ENCODE peak calls at places on chromosomes 7 and 10, in four cellular contexts. W, E, C and Z are unnamed samples. For H3K9me3, the result is how much of the 10 kb centered on the place peaks cover.

GRCh38 chr10:132656283-132657126 is 118.9 kb downstream of the INPP5A start:
- DNase-seq in C (no peak), E (no peak), W (no peak), Z (no peak)

GRCh38 chr10:48924988-48925387 is 14.7 kb downstream of the LRRC18 start:
- DNase-seq in C (no peak), W (no peak), E (no peak), Z (no peak)

GRCh38 chr10:45425628-45426563 is 51.9 kb downstream of the ALOX5 start:
- DNase-seq in E (no peak), C (peak), W (no peak), Z (no peak)

GRCh38 chr10:133383551-133383950 is 4.5 kb downstream of the PAOX start:
- DNase-seq in C (no peak), E (no peak), W (no peak), Z (no peak)

GRCh38 chr10:4013651-4014085 is 228.7 kb upstream of the KLF6 start:
- DNase-seq in E (no peak), W (no peak), C (no peak), Z (no peak)

GRCh38 chr7:12623885-12624498 is 53.5 kb downstream of the SCIN start:
- DNase-seq in E (peak), W (no peak), C (peak), Z (peak)

GRCh38 chr7:101953248-101953819 is 135.9 kb downstream of the CUX1 start:
- DNase-seq in W (peak), E (peak), C (no peak), Z (no peak)

GRCh38 chr10:34766256-34766580 is 48.9 kb downstream of the PARD3 start:
- DNase-seq in C (no peak), W (no peak), E (peak), Z (no peak)

GRCh38 chr10:82856953-82857352 is 982.0 kb downstream of the NRG3 start:
- DNase-seq in E (no peak), W (no peak), C (no peak), Z (no peak)

GRCh38 chr7:38192347-38192746 is 14.3 kb downstream of the STARD3NL start:
- DNase-seq in C (no peak), E (no peak), W (no peak), Z (no peak)

GRCh38 chr7:149866817-149867447 is 6.8 kb upstream of the ATP6V0E2 start:
- DNase-seq in W (no peak), E (peak), C (no peak), Z (no peak)

GRCh38 chr7:117582219-117582704 is 102.4 kb downstream of the CFTR start:
- DNase-seq in E (peak), C (peak), W (peak), Z (peak)

GRCh38 chr7:129363-130221 is 62.8 kb upstream of the FAM20C start:
- DNase-seq in E (peak), W (no peak), C (no peak), Z (no peak)

GRCh38 chr7:138565451-138566114 is 105.5 kb downstream of the TRIM24 start:
- DNase-seq in E (peak), C (peak), W (no peak), Z (peak)

GRCh38 chr10:126090911-126091728 is 194.8 kb downstream of the FANK1 start:
- DNase-seq in E (peak), W (no peak), C (peak), Z (no peak)

GRCh38 chr7:1715331-1715625 is 45.2 kb downstream of the ELFN1 start:
- DNase-seq in C (no peak), E (no peak), W (no peak), Z (no peak)

GRCh38 chr10:80596391-80597257 is 58.9 kb downstream of the SH2D4B start:
- DNase-seq in E (peak), W (no peak), C (peak), Z (peak)

GRCh38 chr10:89793649-89794254 is 92.4 kb downstream of the KIF20B start:
- DNase-seq in W (no peak), E (peak), C (peak), Z (no peak)

GRCh38 chr7:138243430-138243829 is 167.2 kb downstream of the AKR1D1 start:
- DNase-seq in W (no peak), E (peak), C (peak), Z (no peak)

GRCh38 chr10:3619276-3619675 is 165.7 kb downstream of the KLF6 start:
- DNase-seq in C (no peak), W (no peak), E (no peak), Z (no peak)

GRCh38 chr7:139358541-139359365 is 941 bp upstream of the LUC7L2 start:
- DNase-seq in E (peak), C (peak), W (no peak), Z (peak)

GRCh38 chr7:711967-712600 is 14.4 kb upstream of the DNAAF5 start:
- DNase-seq in E (no peak), C (no peak), W (no peak), Z (no peak)

GRCh38 chr7:32616625-32617024 is 121.3 kb downstream of the AVL9 start:
- DNase-seq in E (peak), W (peak), C (peak), Z (no peak)

GRCh38 chr7:1288390-1288995 is 55.8 kb downstream of the UNCX start:
- DNase-seq in C (no peak), E (no peak), W (no peak), Z (no peak)

GRCh38 chr7:144869072-144869471 is 33.2 kb upstream of the TPK1 start:
- DNase-seq in E (no peak), C (no peak), W (no peak), Z (no peak)

GRCh38 chr7:27165089-27165654 is at the start of gene HOXA9:
- DNase-seq in W (peak), E (no peak), C (no peak), Z (peak)
- TF ChIP-seq CTCF in W (peak), E (no peak), C (no peak), Z (peak)

DNA sequence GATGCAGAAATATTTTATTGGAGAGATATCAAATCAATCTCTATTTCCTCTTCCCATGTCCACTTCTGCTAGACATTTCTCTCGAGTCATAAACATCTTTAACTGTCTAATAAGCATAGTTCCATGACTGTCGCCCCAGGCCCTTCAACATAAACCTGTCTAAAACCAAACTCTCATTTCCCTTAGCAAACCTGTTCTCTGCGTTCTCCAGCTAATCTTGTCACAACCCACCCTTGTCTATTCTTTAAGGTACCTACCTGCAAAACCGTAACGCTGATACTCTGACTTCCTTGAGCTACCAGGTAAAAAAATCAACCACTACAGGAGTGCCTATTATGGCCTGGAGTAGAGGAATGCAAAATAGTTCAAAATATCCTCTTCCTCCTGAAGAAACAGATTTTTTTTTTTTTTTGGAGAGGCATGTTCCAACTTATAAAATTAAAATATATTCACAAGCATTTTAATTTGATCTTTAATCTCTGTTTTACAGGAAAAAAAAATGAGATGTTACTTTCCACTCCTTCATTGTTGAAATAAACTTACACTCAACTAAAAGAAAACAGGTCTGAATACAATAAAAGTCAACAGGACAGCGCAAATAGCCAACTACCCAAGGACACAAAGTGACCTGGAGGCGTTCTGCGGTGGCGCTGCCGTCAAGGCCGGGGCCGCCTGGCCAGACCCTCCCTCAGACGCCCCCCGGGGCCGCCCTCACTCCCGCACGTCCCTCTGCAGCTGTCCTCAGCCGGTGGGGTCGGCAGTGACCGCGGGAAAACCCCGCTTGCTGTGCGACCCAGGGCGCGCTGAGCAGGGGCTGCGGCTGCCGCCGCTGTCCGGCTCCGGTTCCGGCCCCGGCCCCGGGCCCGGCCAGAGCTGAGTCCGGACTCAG is 765 bp downstream of the SLC25A40 start:
- DNase-seq in W (no peak), E (no peak), C (peak), Z (no peak)
- H3K4me3 ChIP-seq in W (peak), E (peak), C (peak), Z (peak)

GRCh38 chr7:158260567-158261361 is 326.9 kb downstream of the PTPRN2 start:
- DNase-seq in C (no peak), E (no peak), W (no peak), Z (no peak)
- H3K9me3 ChIP-seq in C (under half), E (under half), W (under half), Z (under half)

GRCh38 chr10:97771055-97771811 is 566 bp downstream of the SFRP5 start:
- DNase-seq in W (no peak), E (peak), C (peak), Z (peak)
- TF ChIP-seq CTCF in W (no peak), E (no peak), C (no peak), Z (no peak)

GRCh38 chr10:24341371-24341770 is 132.4 kb downstream of the KIAA1217 start:
- DNase-seq in C (no peak), W (no peak), E (no peak), Z (no peak)
- H3K4me3 ChIP-seq in C (no peak), W (no peak), E (no peak), Z (no peak)

DNA sequence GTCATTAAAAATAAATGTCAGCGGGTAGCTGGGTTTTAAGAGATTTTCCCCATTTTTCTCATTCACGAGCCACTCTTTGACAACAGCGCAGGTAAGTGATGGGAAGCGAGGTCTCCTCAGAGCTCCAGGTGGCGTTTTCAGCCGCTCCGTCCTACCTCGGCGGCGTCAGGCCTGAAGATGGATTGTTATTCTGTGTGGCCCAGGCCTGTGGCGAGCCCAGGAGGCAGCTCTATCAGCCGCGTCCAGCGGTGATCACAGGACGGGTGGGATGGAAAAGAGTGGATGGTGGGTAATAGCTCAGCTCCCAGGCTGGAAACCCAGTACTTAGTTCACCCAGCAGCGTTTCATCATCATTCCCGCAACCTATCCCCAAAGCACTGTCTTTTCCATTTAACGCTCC is 523.3 kb upstream of the FOXK1 start:
- DNase-seq in E (no peak), C (no peak), W (no peak), Z (no peak)
- H3K9me3 ChIP-seq in E (under half), C (under half), W (under half), Z (under half)

GRCh38 chr7:80392229-80393169 is 119.4 kb downstream of the GNAT3 start:
- DNase-seq in E (peak), C (peak), W (no peak), Z (no peak)
- TF ChIP-seq CTCF in E (peak), C (peak), W (peak), Z (peak)

DNA sequence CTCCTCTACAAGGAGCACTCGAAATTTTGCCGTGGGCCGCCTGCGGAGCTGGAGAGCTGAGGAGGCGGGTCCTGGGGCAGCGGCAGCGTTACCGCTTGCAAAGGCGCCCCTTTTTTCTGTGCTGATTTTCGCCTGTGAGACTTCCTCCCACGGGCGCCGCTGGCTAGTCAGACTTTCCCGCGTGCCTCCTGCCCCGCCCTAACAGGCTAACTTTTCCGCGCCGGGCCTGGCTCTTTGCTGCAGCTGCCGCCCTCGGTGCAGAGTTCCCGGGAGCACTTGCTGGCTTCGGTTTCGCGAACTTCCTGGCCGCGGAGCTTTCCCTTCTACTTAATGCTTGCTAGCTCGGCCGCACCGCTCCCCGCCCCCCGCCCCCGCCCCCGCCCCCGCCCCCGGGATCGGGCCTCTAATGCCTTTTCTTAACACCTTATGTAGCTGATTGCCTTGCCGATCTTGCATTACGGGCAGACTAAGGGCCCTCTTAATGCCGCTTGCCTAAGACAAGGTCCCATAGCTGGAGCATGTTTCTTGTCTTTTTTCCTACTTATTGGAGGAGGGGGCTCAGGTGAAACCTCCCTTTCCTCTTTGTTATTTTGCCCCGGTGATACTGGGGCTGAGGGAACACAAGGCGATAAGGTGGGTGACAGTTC is 37.9 kb upstream of the RASGEF1A start:
- DNase-seq in E (peak), C (peak), W (peak), Z (peak)
- H3K4me3 ChIP-seq in E (peak), C (peak), W (peak), Z (peak)

GRCh38 chr7:5064391-5065106 is 18.9 kb downstream of the RBAK start:
- DNase-seq in E (no peak), C (peak), W (no peak), Z (no peak)
- H3K9me3 ChIP-seq in E (under half), C (half or more), W (under half), Z (half or more)